ENCODE peak calls at places on chromosomes 6 and 20, in nine cellular contexts. One of them, this sample, is unnamed.

GRCh38 chr20:5931411-5931810 is 18.9 kb downstream of the TRMT6 start:
- DNase-seq in NCI-H1417: no peak
- DNase-seq in upper lobe of left lung: no peak
- DNase-seq in iPS DF 19.7: no peak
- DNase-seq in K562: no peak
- DNase-seq in activated T-cell treated with anti-CD3 and anti-CD28 coated beads for 1 hour: no peak
- DNase-seq in HEK293T: no peak
- DNase-seq in AG09319: no peak
- DNase-seq in AG04449: no peak
- DNase-seq in this sample: no peak

GRCh38 chr6:93272201-93272600 is 147.2 kb downstream of the EPHA7 start:
- DNase-seq in NCI-H1417: no peak
- DNase-seq in upper lobe of left lung: no peak
- DNase-seq in iPS DF 19.7: no peak
- DNase-seq in K562: no peak
- DNase-seq in activated T-cell treated with anti-CD3 and anti-CD28 coated beads for 1 hour: no peak
- DNase-seq in HEK293T: no peak
- DNase-seq in AG09319: no peak
- DNase-seq in AG04449: no peak
- DNase-seq in this sample: no peak

GRCh38 chr6:1970151-1970561 is 275.2 kb downstream of the GMDS start:
- DNase-seq in NCI-H1417: no peak
- DNase-seq in upper lobe of left lung: no peak
- DNase-seq in iPS DF 19.7: no peak
- DNase-seq in K562: no peak
- DNase-seq in activated T-cell treated with anti-CD3 and anti-CD28 coated beads for 1 hour: no peak
- DNase-seq in HEK293T: no peak
- DNase-seq in AG09319: no peak
- DNase-seq in AG04449: no peak
- DNase-seq in this sample: no peak

GRCh38 chr6:71721642-71722041 is 164.7 kb upstream of the RIMS1 start:
- DNase-seq in NCI-H1417: no peak
- DNase-seq in upper lobe of left lung: no peak
- DNase-seq in iPS DF 19.7: no peak
- DNase-seq in K562: no peak
- DNase-seq in activated T-cell treated with anti-CD3 and anti-CD28 coated beads for 1 hour: no peak
- DNase-seq in HEK293T: no peak
- DNase-seq in AG09319: no peak
- DNase-seq in AG04449: no peak
- DNase-seq in this sample: no peak

GRCh38 chr6:170463101-170463721 is 89.9 kb downstream of the PSMB1 start:
- DNase-seq in NCI-H1417: no peak
- DNase-seq in upper lobe of left lung: no peak
- DNase-seq in iPS DF 19.7: no peak
- DNase-seq in K562: no peak
- DNase-seq in activated T-cell treated with anti-CD3 and anti-CD28 coated beads for 1 hour: no peak
- DNase-seq in HEK293T: no peak
- DNase-seq in AG09319: no peak
- DNase-seq in AG04449: no peak
- DNase-seq in this sample: no peak

GRCh38 chr6:2429460-2429859 is 184.1 kb upstream of the GMDS start:
- DNase-seq in NCI-H1417: no peak
- DNase-seq in upper lobe of left lung: no peak
- DNase-seq in iPS DF 19.7: no peak
- DNase-seq in K562: no peak
- DNase-seq in activated T-cell treated with anti-CD3 and anti-CD28 coated beads for 1 hour: no peak
- DNase-seq in HEK293T: no peak
- DNase-seq in AG09319: peak; percentile 83
- DNase-seq in AG04449: peak; percentile 57
- DNase-seq in this sample: no peak

GRCh38 chr6:170034294-170034693 is 256.6 kb downstream of the DLL1 start:
- DNase-seq in NCI-H1417: no peak
- DNase-seq in upper lobe of left lung: peak; percentile 19
- DNase-seq in iPS DF 19.7: no peak
- DNase-seq in K562: no peak
- DNase-seq in activated T-cell treated with anti-CD3 and anti-CD28 coated beads for 1 hour: no peak
- DNase-seq in HEK293T: no peak
- DNase-seq in AG09319: no peak
- DNase-seq in AG04449: no peak
- DNase-seq in this sample: peak; percentile 60

GRCh38 chr6:88380083-88380482 is 213.9 kb upstream of the CNR1 start:
- DNase-seq in NCI-H1417: no peak
- DNase-seq in upper lobe of left lung: peak; percentile 23
- DNase-seq in iPS DF 19.7: no peak
- DNase-seq in K562: no peak
- DNase-seq in activated T-cell treated with anti-CD3 and anti-CD28 coated beads for 1 hour: no peak
- DNase-seq in HEK293T: no peak
- DNase-seq in AG09319: no peak
- DNase-seq in AG04449: no peak
- DNase-seq in this sample: no peak

GRCh38 chr6:147001621-147002020 is 202.6 kb upstream of the STXBP5 start:
- DNase-seq in NCI-H1417: no peak
- DNase-seq in upper lobe of left lung: no peak
- DNase-seq in iPS DF 19.7: no peak
- DNase-seq in K562: no peak
- DNase-seq in activated T-cell treated with anti-CD3 and anti-CD28 coated beads for 1 hour: no peak
- DNase-seq in HEK293T: no peak
- DNase-seq in AG09319: no peak
- DNase-seq in AG04449: no peak
- DNase-seq in this sample: no peak

GRCh38 chr6:152636675-152637421 is at the start of gene SYNE1:
- DNase-seq in NCI-H1417: peak; percentile 60
- DNase-seq in upper lobe of left lung: peak; percentile 55
- DNase-seq in iPS DF 19.7: no peak
- DNase-seq in K562: no peak
- DNase-seq in activated T-cell treated with anti-CD3 and anti-CD28 coated beads for 1 hour: no peak
- DNase-seq in HEK293T: peak; percentile 61
- DNase-seq in AG09319: no peak
- DNase-seq in AG04449: no peak
- DNase-seq in this sample: peak; percentile 74

GRCh38 chr20:48606117-48606840 is 221.5 kb downstream of the PREX1 start:
- DNase-seq in NCI-H1417: no peak
- DNase-seq in upper lobe of left lung: no peak
- DNase-seq in iPS DF 19.7: no peak
- DNase-seq in K562: no peak
- DNase-seq in activated T-cell treated with anti-CD3 and anti-CD28 coated beads for 1 hour: no peak
- DNase-seq in HEK293T: no peak
- DNase-seq in AG09319: no peak
- DNase-seq in AG04449: no peak
- DNase-seq in this sample: no peak

GRCh38 chr20:23515250-23515939 is 24.5 kb downstream of the CST8 start:
- DNase-seq in NCI-H1417: no peak
- DNase-seq in upper lobe of left lung: no peak
- DNase-seq in iPS DF 19.7: no peak
- DNase-seq in K562: no peak
- DNase-seq in activated T-cell treated with anti-CD3 and anti-CD28 coated beads for 1 hour: no peak
- DNase-seq in HEK293T: no peak
- DNase-seq in AG09319: peak; percentile 5
- DNase-seq in AG04449: peak; percentile 29
- DNase-seq in this sample: no peak

GRCh38 chr6:15754035-15754705 is 91.3 kb upstream of the DTNBP1 start:
- DNase-seq in NCI-H1417: no peak
- DNase-seq in upper lobe of left lung: no peak
- DNase-seq in iPS DF 19.7: peak; percentile 50
- DNase-seq in K562: peak; percentile 20
- DNase-seq in activated T-cell treated with anti-CD3 and anti-CD28 coated beads for 1 hour: no peak
- DNase-seq in HEK293T: no peak
- DNase-seq in AG09319: no peak
- DNase-seq in AG04449: no peak
- DNase-seq in this sample: no peak

GRCh38 chr6:36386495-36387439 is 702 bp downstream of the ETV7 start:
- DNase-seq in NCI-H1417: peak; percentile 71
- DNase-seq in upper lobe of left lung: peak; percentile 44
- DNase-seq in iPS DF 19.7: no peak
- DNase-seq in K562: no peak
- DNase-seq in activated T-cell treated with anti-CD3 and anti-CD28 coated beads for 1 hour: peak; percentile 3
- DNase-seq in HEK293T: no peak
- DNase-seq in AG09319: no peak
- DNase-seq in AG04449: peak; percentile 24
- DNase-seq in this sample: no peak

GRCh38 chr6:118574051-118574865 is 26.2 kb downstream of the PLN start:
- DNase-seq in NCI-H1417: no peak
- DNase-seq in upper lobe of left lung: no peak
- DNase-seq in iPS DF 19.7: no peak
- DNase-seq in K562: no peak
- DNase-seq in activated T-cell treated with anti-CD3 and anti-CD28 coated beads for 1 hour: no peak
- DNase-seq in HEK293T: no peak
- DNase-seq in AG09319: no peak
- DNase-seq in AG04449: no peak
- DNase-seq in this sample: no peak

GRCh38 chr6:109790131-109790530 is 99.0 kb downstream of the FIG4 start:
- DNase-seq in NCI-H1417: no peak
- DNase-seq in upper lobe of left lung: no peak
- DNase-seq in iPS DF 19.7: no peak
- DNase-seq in K562: no peak
- DNase-seq in activated T-cell treated with anti-CD3 and anti-CD28 coated beads for 1 hour: no peak
- DNase-seq in HEK293T: no peak
- DNase-seq in AG09319: peak; percentile 16
- DNase-seq in AG04449: peak; percentile 71
- DNase-seq in this sample: no peak

GRCh38 chr6:130775421-130776012 is 51.7 kb upstream of the SMLR1 start:
- DNase-seq in NCI-H1417: no peak
- DNase-seq in upper lobe of left lung: no peak
- DNase-seq in iPS DF 19.7: no peak
- DNase-seq in K562: no peak
- DNase-seq in activated T-cell treated with anti-CD3 and anti-CD28 coated beads for 1 hour: no peak
- DNase-seq in HEK293T: no peak
- DNase-seq in AG09319: no peak
- DNase-seq in AG04449: no peak
- DNase-seq in this sample: no peak

GRCh38 chr20:52410182-52410647 is 218.6 kb upstream of the ZFP64 start:
- DNase-seq in NCI-H1417: no peak
- DNase-seq in upper lobe of left lung: no peak
- DNase-seq in iPS DF 19.7: no peak
- DNase-seq in K562: no peak
- DNase-seq in activated T-cell treated with anti-CD3 and anti-CD28 coated beads for 1 hour: peak; percentile 36
- DNase-seq in HEK293T: no peak
- DNase-seq in AG09319: peak; percentile 22
- DNase-seq in AG04449: no peak
- DNase-seq in this sample: no peak

GRCh38 chr20:17541996-17542395 is 10.8 kb upstream of the BFSP1 start:
- DNase-seq in NCI-H1417: no peak
- DNase-seq in upper lobe of left lung: peak; percentile 81
- DNase-seq in iPS DF 19.7: no peak
- DNase-seq in K562: no peak
- DNase-seq in activated T-cell treated with anti-CD3 and anti-CD28 coated beads for 1 hour: no peak
- DNase-seq in HEK293T: no peak
- DNase-seq in AG09319: no peak
- DNase-seq in AG04449: no peak
- DNase-seq in this sample: no peak

GRCh38 chr20:54223751-54224150 is 15.9 kb downstream of the PFDN4 start:
- DNase-seq in NCI-H1417: no peak
- DNase-seq in upper lobe of left lung: no peak
- DNase-seq in iPS DF 19.7: no peak
- DNase-seq in K562: no peak
- DNase-seq in activated T-cell treated with anti-CD3 and anti-CD28 coated beads for 1 hour: no peak
- DNase-seq in HEK293T: no peak
- DNase-seq in AG09319: no peak
- DNase-seq in AG04449: no peak
- DNase-seq in this sample: no peak